ENCODE peak calls at places on chromosomes 4 and X, in six cellular contexts. W, D, S, C, A and V are unnamed samples.

GRCh38 chr4:106708604-106708876 is 327.6 kb downstream of the DKK2 start:
- DNase-seq in W (no peak), D (no peak), S (no peak), C (no peak), A (no peak), V (no peak)

GRCh38 chrX:154098551-154098950 is 1.0 kb upstream of the MECP2 start:
- DNase-seq in W (no peak), D (no peak), S (no peak), C (no peak), A (no peak), V (no peak)

GRCh38 chr4:139808381-139809206 is 143.0 kb downstream of the MGST2 start:
- DNase-seq in W (no peak), D (no peak), S (peak; percentile 27), C (no peak), A (no peak), V (no peak)

GRCh38 chr4:108113229-108113628 is 55.5 kb downstream of the LEF1 start:
- DNase-seq in W (no peak), D (no peak), S (no peak), C (no peak), A (no peak), V (no peak)

GRCh38 chr4:1199556-1200331 is 27.4 kb upstream of the SPON2 start:
- DNase-seq in W (no peak), D (no peak), S (no peak), C (no peak), A (no peak), V (peak; percentile 57)

GRCh38 chr4:147822128-147822527 is 90.2 kb downstream of the ARHGAP10 start:
- DNase-seq in W (peak; percentile 90), D (peak; percentile 98), S (peak; percentile 65), C (peak; percentile 27), A (no peak), V (peak; percentile 51)

GRCh38 chrX:109624641-109625311 is at the start of gene KCNE5:
- DNase-seq in W (no peak), D (no peak), S (no peak), C (peak; percentile 5), A (peak; percentile 73), V (no peak)

GRCh38 chr4:48025005-48025404 is 8.4 kb downstream of the NIPAL1 start:
- DNase-seq in W (no peak), D (no peak), S (peak; percentile 65), C (peak; percentile 49), A (no peak), V (peak; percentile 59)

GRCh38 chrX:129522184-129523059 is 868 bp downstream of the SMARCA1 start:
- DNase-seq in W (no peak), D (peak; percentile 56), S (peak; percentile 48), C (peak; percentile 81), A (peak; percentile 76), V (peak; percentile 87)

GRCh38 chrX:131633285-131633917 is 89.5 kb downstream of the OR13H1 start:
- DNase-seq in W (peak; percentile 2), D (peak; percentile 34), S (peak; percentile 14), C (peak; percentile 64), A (peak; percentile 83), V (peak; percentile 72)

DNA sequence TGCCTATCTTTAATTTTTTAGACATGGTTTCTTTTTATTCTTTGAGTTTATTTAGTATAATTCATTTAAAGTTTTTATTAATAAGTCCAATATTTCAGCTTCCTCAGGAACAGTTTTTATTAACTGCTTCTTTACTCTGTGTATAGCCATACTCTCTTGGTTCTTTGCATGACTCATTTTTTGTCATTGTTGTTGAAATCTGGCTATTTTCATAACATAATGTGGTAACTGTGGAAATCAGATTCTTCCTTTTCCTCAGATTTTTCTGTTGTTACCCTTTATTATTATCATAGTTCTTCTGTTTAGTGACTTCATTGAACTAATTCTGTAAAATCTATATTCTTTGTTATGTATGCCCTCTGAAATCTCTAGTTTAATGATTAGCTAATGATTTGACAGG is 124.9 kb upstream of the CYSLTR1 start:
- DNase-seq in W (no peak), D (no peak), S (no peak), C (peak; percentile 2), A (no peak), V (peak; percentile 51)
- H2AFZ ChIP-seq in W (no peak overlapping the region), D (no peak overlapping the region), S (no peak overlapping the region), C (no peak overlapping the region), A (no peak overlapping the region), V (no peak overlapping the region)

DNA sequence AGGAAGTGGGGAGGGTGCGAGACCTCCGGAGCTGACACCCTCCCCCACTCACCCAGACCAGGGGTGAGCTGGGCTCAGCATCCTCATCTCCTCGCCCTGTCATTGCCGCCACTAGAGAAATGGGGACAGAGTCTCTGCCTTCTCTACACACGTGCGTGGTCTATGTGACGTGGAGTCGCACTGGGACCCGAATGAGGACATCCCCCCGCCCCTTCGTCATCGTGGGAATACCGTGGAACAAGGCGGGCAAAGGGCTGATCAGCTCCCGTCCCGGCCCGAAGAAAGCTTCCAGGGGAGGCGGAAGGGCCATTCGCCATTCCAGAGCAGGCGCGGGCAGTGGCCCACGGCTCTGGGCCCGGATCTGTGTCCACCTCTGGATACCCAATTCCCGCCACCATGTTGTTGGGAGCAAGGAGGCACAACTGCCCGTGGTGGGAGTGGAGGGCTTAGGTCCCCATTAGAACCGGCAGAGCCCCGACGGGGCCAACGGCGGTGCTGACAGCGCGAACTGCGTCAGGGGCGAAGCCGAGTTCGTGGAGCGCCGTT is 12.0 kb downstream of the HMX1 start:
- DNase-seq in W (no peak), D (no peak), S (no peak), C (no peak), A (peak; percentile 27), V (no peak)
- H3K27me3 ChIP-seq in W (peaks cover 98% of the 10 kb centered on the region), D (peaks cover 76% of the 10 kb centered on the region), S (peaks cover 76% of the 10 kb centered on the region), C (peaks cover 84% of the 10 kb centered on the region), A (peaks cover 99% of the 10 kb centered on the region), V (peaks cover 88% of the 10 kb centered on the region)

DNA sequence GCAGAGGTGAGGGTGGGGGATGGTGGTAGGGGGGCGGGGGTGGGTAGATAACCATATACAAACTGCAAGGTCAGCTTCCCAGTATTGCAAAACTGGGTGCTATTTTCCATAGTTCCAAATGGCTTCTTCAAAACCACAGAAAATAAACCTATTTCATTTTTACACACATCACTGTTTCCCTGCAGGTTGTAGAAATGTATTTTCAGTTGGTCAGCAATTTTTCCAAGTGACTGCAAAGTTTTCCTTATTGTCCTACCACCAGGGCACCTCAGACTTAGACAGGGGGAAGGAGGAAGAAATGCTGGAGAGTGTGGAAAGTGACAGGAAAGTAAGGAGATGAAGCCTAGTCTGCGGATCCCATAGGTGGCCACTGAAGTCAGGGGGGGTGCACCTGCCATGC is 402.2 kb downstream of the HNRNPD start:
- DNase-seq in W (no peak), D (no peak), S (no peak), C (no peak), A (no peak), V (no peak)
- H2AFZ ChIP-seq in W (no peak overlapping the region), D (no peak overlapping the region), S (no peak overlapping the region), C (no peak overlapping the region), A (no peak overlapping the region), V (no peak overlapping the region)

GRCh38 chrX:107374116-107374515 is 75.3 kb upstream of the FRMPD3 start:
- DNase-seq in W (no peak), D (no peak), S (no peak), C (no peak), A (peak; percentile 65), V (no peak)
- H3K27me3 ChIP-seq in W (no peaks in the 10 kb centered on the region), D (no peaks in the 10 kb centered on the region), S (no peaks in the 10 kb centered on the region), C (no peaks in the 10 kb centered on the region), A (no peaks in the 10 kb centered on the region), V (peaks cover 7% of the 10 kb centered on the region)

GRCh38 chr4:71230613-71231012 is 108.2 kb upstream of the SLC4A4 start:
- DNase-seq in W (no peak), D (no peak), S (no peak), C (no peak), A (no peak), V (no peak)
- H2AFZ ChIP-seq in W (no peak overlapping the region), D (no peak overlapping the region), S (no peak overlapping the region), C (no peak overlapping the region), A (peak overlapping the region; percentile 52), V (peak overlapping the region; percentile 14)

DNA sequence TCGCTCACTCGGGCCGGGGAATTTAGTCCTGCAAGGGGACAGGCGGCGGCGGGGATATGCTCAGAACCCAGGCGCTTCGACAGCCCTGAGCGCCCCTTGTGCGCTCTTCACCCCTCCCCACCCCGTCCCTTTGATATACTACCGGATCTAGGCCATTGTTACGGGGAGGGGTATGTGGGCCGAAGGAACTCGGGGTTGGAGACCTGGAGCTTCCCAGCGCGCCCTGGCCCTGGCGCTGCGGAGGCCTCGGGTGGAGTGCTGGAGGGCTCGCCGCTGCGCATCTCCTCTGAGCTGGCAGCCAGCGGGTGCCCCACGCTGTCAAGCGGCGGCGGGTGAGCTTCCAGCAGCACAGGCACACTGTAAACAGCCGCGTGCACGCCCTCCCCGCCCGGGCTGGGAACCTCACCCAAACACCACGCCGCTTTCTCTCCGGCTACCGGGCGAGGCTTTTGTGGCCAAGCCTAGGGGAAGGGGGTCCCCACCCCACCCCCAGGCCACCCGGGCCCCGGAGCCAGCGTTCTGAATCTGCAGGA is 54.5 kb upstream of the BCOR start:
- DNase-seq in W (no peak), D (no peak), S (no peak), C (peak; percentile 67), A (peak; percentile 58), V (peak; percentile 94)
- H3K27me3 ChIP-seq in W (peaks cover 53% of the 10 kb centered on the region), D (peaks cover 47% of the 10 kb centered on the region), S (no peaks in the 10 kb centered on the region), C (no peaks in the 10 kb centered on the region), A (peaks cover 63% of the 10 kb centered on the region), V (peaks cover 59% of the 10 kb centered on the region)